ENCODE peak calls at places on chromosomes 11 and 22, in seven cellular contexts. One of them, this sample, is unnamed.
A peak's percentile ranks its signal among the peaks of the same experiment; 100 is the strongest.

GRCh38 chr22:38706885-38707180 is 1.1 kb downstream of the GTPBP1 start:
- DNase-seq in HCT116: no peak
- DNase-seq in Panc1: no peak
- DNase-seq in suprapubic skin: no peak
- DNase-seq in ovary: no peak
- DNase-seq in naive thymus-derived CD4-positive, alpha-beta T cell: no peak
- DNase-seq in left lung: no peak
- DNase-seq in this sample: no peak

GRCh38 chr11:64255135-64256128 is 4.1 kb downstream of the PLCB3 start:
- DNase-seq in suprapubic skin: no peak
- DNase-seq in Panc1: no peak
- DNase-seq in naive thymus-derived CD4-positive, alpha-beta T cell: no peak
- DNase-seq in HCT116: no peak
- DNase-seq in left lung: no peak
- DNase-seq in ovary: no peak
- DNase-seq in this sample: no peak

GRCh38 chr11:10388574-10388973 is 66.5 kb upstream of the AMPD3 start:
- DNase-seq in suprapubic skin: no peak
- DNase-seq in Panc1: no peak
- DNase-seq in naive thymus-derived CD4-positive, alpha-beta T cell: no peak
- DNase-seq in ovary: no peak
- DNase-seq in left lung: no peak
- DNase-seq in HCT116: no peak
- DNase-seq in this sample: no peak

GRCh38 chr11:34749666-34750659 is 129.1 kb downstream of the EHF start:
- DNase-seq in suprapubic skin: peak; percentile 89
- DNase-seq in naive thymus-derived CD4-positive, alpha-beta T cell: no peak
- DNase-seq in Panc1: no peak
- DNase-seq in left lung: peak; percentile 72
- DNase-seq in HCT116: no peak
- DNase-seq in ovary: no peak
- DNase-seq in this sample: no peak

GRCh38 chr11:2443881-2444300 is 423 bp downstream of the TRPM5 start:
- DNase-seq in Panc1: no peak
- DNase-seq in left lung: peak; percentile 35
- DNase-seq in ovary: no peak
- DNase-seq in naive thymus-derived CD4-positive, alpha-beta T cell: no peak
- DNase-seq in HCT116: no peak
- DNase-seq in suprapubic skin: peak; percentile 53
- DNase-seq in this sample: peak; percentile 9

GRCh38 chr11:3189193-3189843 is 24.2 kb upstream of the OSBPL5 start:
- DNase-seq in naive thymus-derived CD4-positive, alpha-beta T cell: no peak
- DNase-seq in Panc1: no peak
- DNase-seq in suprapubic skin: no peak
- DNase-seq in ovary: no peak
- DNase-seq in HCT116: no peak
- DNase-seq in left lung: no peak
- DNase-seq in this sample: no peak

GRCh38 chr11:119423459-119424254 is 685 bp upstream of the THY1 start:
- DNase-seq in naive thymus-derived CD4-positive, alpha-beta T cell: no peak
- DNase-seq in left lung: no peak
- DNase-seq in HCT116: no peak
- DNase-seq in ovary: no peak
- DNase-seq in suprapubic skin: no peak
- DNase-seq in Panc1: no peak
- DNase-seq in this sample: no peak

GRCh38 chr11:7664867-7665266 is 8.4 kb downstream of the CYB5R2 start:
- DNase-seq in Panc1: no peak
- DNase-seq in ovary: no peak
- DNase-seq in suprapubic skin: no peak
- DNase-seq in naive thymus-derived CD4-positive, alpha-beta T cell: no peak
- DNase-seq in left lung: no peak
- DNase-seq in HCT116: no peak
- DNase-seq in this sample: no peak

GRCh38 chr11:74970852-74971395 is 17.8 kb upstream of the NEU3 start:
- DNase-seq in HCT116: no peak
- DNase-seq in Panc1: no peak
- DNase-seq in naive thymus-derived CD4-positive, alpha-beta T cell: no peak
- DNase-seq in suprapubic skin: no peak
- DNase-seq in ovary: no peak
- DNase-seq in left lung: no peak
- DNase-seq in this sample: no peak

GRCh38 chr11:62607729-62608128 is 4.8 kb downstream of the EML3 start:
- DNase-seq in naive thymus-derived CD4-positive, alpha-beta T cell: no peak
- DNase-seq in HCT116: no peak
- DNase-seq in Panc1: no peak
- DNase-seq in ovary: no peak
- DNase-seq in left lung: no peak
- DNase-seq in suprapubic skin: no peak
- DNase-seq in this sample: no peak

GRCh38 chr22:42978453-42979103 is 36.4 kb downstream of the PACSIN2 start:
- DNase-seq in Panc1: no peak
- DNase-seq in suprapubic skin: peak; percentile 58
- DNase-seq in HCT116: no peak
- DNase-seq in ovary: no peak
- DNase-seq in left lung: no peak
- DNase-seq in naive thymus-derived CD4-positive, alpha-beta T cell: no peak
- DNase-seq in this sample: no peak

GRCh38 chr22:31020334-31020733 is 51.3 kb downstream of the TUG1 start:
- DNase-seq in Panc1: no peak
- DNase-seq in HCT116: no peak
- DNase-seq in ovary: no peak
- DNase-seq in suprapubic skin: no peak
- DNase-seq in naive thymus-derived CD4-positive, alpha-beta T cell: no peak
- DNase-seq in left lung: no peak
- DNase-seq in this sample: no peak

GRCh38 chr11:2898366-2899079 is 12.9 kb upstream of the CDKN1C start:
- DNase-seq in suprapubic skin: no peak
- DNase-seq in Panc1: no peak
- DNase-seq in ovary: no peak
- DNase-seq in naive thymus-derived CD4-positive, alpha-beta T cell: no peak
- DNase-seq in HCT116: no peak
- DNase-seq in left lung: peak; percentile 90
- DNase-seq in this sample: peak; percentile 28

GRCh38 chr11:44057340-44057739 is 8.7 kb upstream of the ACCS start:
- DNase-seq in naive thymus-derived CD4-positive, alpha-beta T cell: no peak
- DNase-seq in Panc1: no peak
- DNase-seq in HCT116: no peak
- DNase-seq in ovary: no peak
- DNase-seq in suprapubic skin: no peak
- DNase-seq in left lung: no peak
- DNase-seq in this sample: no peak

GRCh38 chr11:47143322-47143721 is 33.4 kb downstream of the ARFGAP2 start:
- DNase-seq in ovary: no peak
- DNase-seq in HCT116: no peak
- DNase-seq in suprapubic skin: no peak
- DNase-seq in left lung: no peak
- DNase-seq in naive thymus-derived CD4-positive, alpha-beta T cell: no peak
- DNase-seq in Panc1: no peak
- DNase-seq in this sample: no peak

GRCh38 chr22:46622081-46622521 is 1.9 kb downstream of the GRAMD4 start:
- DNase-seq in Panc1: no peak
- DNase-seq in naive thymus-derived CD4-positive, alpha-beta T cell: no peak
- DNase-seq in ovary: no peak
- DNase-seq in HCT116: no peak
- DNase-seq in left lung: peak; percentile 74
- DNase-seq in suprapubic skin: no peak
- DNase-seq in this sample: no peak

GRCh38 chr11:120231963-120232362 is 8.0 kb upstream of the POU2F3 start:
- DNase-seq in ovary: no peak
- DNase-seq in naive thymus-derived CD4-positive, alpha-beta T cell: no peak
- DNase-seq in Panc1: no peak
- DNase-seq in HCT116: no peak
- DNase-seq in left lung: no peak
- DNase-seq in suprapubic skin: no peak
- DNase-seq in this sample: no peak

DNA sequence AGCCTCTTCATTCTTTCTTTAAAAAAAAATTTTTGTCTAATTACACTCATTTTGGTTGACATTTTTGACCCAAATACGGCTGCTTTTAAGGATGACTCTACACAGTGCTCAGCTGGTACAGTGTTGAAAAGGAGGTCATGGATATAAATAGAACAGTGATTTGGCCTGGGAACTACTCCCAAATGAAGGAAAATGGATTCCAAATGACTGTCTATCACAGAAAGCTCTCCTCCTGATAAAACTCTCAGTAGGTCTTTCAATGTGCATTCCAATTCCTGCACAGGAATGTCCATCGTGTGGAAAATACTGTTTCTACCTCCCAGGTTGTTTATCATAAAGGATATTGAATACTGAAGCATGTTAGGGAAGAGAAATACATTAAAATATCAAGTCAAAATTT is 232.0 kb downstream of the GUCY1A2 start:
- DNase-seq in ovary: no peak
- DNase-seq in HCT116: no peak
- DNase-seq in naive thymus-derived CD4-positive, alpha-beta T cell: no peak
- DNase-seq in suprapubic skin: no peak
- DNase-seq in Panc1: no peak
- DNase-seq in left lung: no peak
- DNase-seq in this sample: no peak
- H3K9me3 ChIP-seq in ovary: no peaks in the 10 kb centered on the region
- H3K9me3 ChIP-seq in HCT116: no peaks in the 10 kb centered on the region
- H3K9me3 ChIP-seq in naive thymus-derived CD4-positive, alpha-beta T cell: no peaks in the 10 kb centered on the region
- H3K9me3 ChIP-seq in suprapubic skin: no peaks in the 10 kb centered on the region
- H3K9me3 ChIP-seq in Panc1: no peaks in the 10 kb centered on the region
- H3K9me3 ChIP-seq in left lung: peaks cover 20% of the 10 kb centered on the region
- H3K9me3 ChIP-seq in this sample: no peaks in the 10 kb centered on the region

GRCh38 chr11:127677813-127678212 is 677.2 kb upstream of the KIRREL3 start:
- DNase-seq in Panc1: no peak
- DNase-seq in naive thymus-derived CD4-positive, alpha-beta T cell: no peak
- DNase-seq in ovary: no peak
- DNase-seq in HCT116: no peak
- DNase-seq in left lung: no peak
- DNase-seq in suprapubic skin: no peak
- DNase-seq in this sample: no peak
- H3K9me3 ChIP-seq in Panc1: no peaks in the 10 kb centered on the region
- H3K9me3 ChIP-seq in naive thymus-derived CD4-positive, alpha-beta T cell: no peaks in the 10 kb centered on the region
- H3K9me3 ChIP-seq in ovary: no peaks in the 10 kb centered on the region
- H3K9me3 ChIP-seq in HCT116: peaks cover 31% of the 10 kb centered on the region
- H3K9me3 ChIP-seq in left lung: no peaks in the 10 kb centered on the region
- H3K9me3 ChIP-seq in suprapubic skin: no peaks in the 10 kb centered on the region
- H3K9me3 ChIP-seq in this sample: no peaks in the 10 kb centered on the region

DNA sequence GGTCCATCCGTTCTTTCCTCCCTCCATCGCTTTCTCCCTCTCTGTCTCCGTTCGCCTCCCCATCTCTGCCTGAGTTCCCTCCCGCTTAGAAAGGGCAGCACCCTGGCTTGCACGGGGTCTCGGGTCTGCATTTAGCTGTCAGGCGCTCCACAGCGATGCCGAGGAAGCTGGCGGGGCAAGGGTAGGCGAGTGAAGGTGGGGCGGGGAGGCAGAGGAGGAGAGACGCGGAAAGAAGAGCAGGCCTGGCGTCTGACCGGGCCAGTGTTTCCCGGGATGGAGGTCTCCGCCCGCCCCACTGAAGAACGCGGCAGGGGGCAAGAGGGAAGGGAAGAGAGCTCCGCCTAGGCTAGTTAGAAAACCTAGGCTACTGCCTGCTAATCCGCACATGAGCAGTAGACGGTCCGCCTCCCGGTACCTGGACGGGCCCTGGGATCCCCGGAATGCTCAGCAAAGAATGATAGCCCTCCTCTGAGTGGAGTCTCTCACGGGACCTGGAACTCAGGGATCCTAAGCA is 3922.5 kb upstream of the OR11H1 start:
- DNase-seq in left lung: no peak
- DNase-seq in suprapubic skin: no peak
- DNase-seq in Panc1: no peak
- DNase-seq in naive thymus-derived CD4-positive, alpha-beta T cell: no peak
- DNase-seq in HCT116: no peak
- DNase-seq in ovary: no peak
- DNase-seq in this sample: no peak
- H3K9me3 ChIP-seq in left lung: peaks cover 81% of the 10 kb centered on the region
- H3K9me3 ChIP-seq in suprapubic skin: peaks cover 47% of the 10 kb centered on the region
- H3K9me3 ChIP-seq in Panc1: no peaks in the 10 kb centered on the region
- H3K9me3 ChIP-seq in naive thymus-derived CD4-positive, alpha-beta T cell: no peaks in the 10 kb centered on the region
- H3K9me3 ChIP-seq in HCT116: peaks cover 20% of the 10 kb centered on the region
- H3K9me3 ChIP-seq in ovary: no peaks in the 10 kb centered on the region
- H3K9me3 ChIP-seq in this sample: no peaks in the 10 kb centered on the region

GRCh38 chr22:48972979-48973693 is 854.5 kb downstream of the BRD1 start:
- DNase-seq in HCT116: no peak
- DNase-seq in left lung: no peak
- DNase-seq in naive thymus-derived CD4-positive, alpha-beta T cell: no peak
- DNase-seq in ovary: no peak
- DNase-seq in Panc1: no peak
- DNase-seq in suprapubic skin: no peak
- DNase-seq in this sample: no peak
- H3K9me3 ChIP-seq in HCT116: no peaks in the 10 kb centered on the region
- H3K9me3 ChIP-seq in left lung: no peaks in the 10 kb centered on the region
- H3K9me3 ChIP-seq in naive thymus-derived CD4-positive, alpha-beta T cell: no peaks in the 10 kb centered on the region
- H3K9me3 ChIP-seq in ovary: no peaks in the 10 kb centered on the region
- H3K9me3 ChIP-seq in Panc1: no peaks in the 10 kb centered on the region
- H3K9me3 ChIP-seq in suprapubic skin: no peaks in the 10 kb centered on the region
- H3K9me3 ChIP-seq in this sample: no peaks in the 10 kb centered on the region

GRCh38 chr11:111696556-111696955 is 69.6 kb downstream of the PPP2R1B start:
- DNase-seq in naive thymus-derived CD4-positive, alpha-beta T cell: no peak
- DNase-seq in HCT116: no peak
- DNase-seq in suprapubic skin: no peak
- DNase-seq in Panc1: no peak
- DNase-seq in ovary: no peak
- DNase-seq in left lung: no peak
- DNase-seq in this sample: no peak
- H3K9me3 ChIP-seq in naive thymus-derived CD4-positive, alpha-beta T cell: no peaks in the 10 kb centered on the region
- H3K9me3 ChIP-seq in HCT116: no peaks in the 10 kb centered on the region
- H3K9me3 ChIP-seq in suprapubic skin: no peaks in the 10 kb centered on the region
- H3K9me3 ChIP-seq in Panc1: no peaks in the 10 kb centered on the region
- H3K9me3 ChIP-seq in ovary: no peaks in the 10 kb centered on the region
- H3K9me3 ChIP-seq in left lung: no peaks in the 10 kb centered on the region
- H3K9me3 ChIP-seq in this sample: no peaks in the 10 kb centered on the region

GRCh38 chr11:116871248-116871647 is 33.8 kb upstream of the APOA1 start:
- DNase-seq in suprapubic skin: no peak
- DNase-seq in HCT116: no peak
- DNase-seq in Panc1: no peak
- DNase-seq in naive thymus-derived CD4-positive, alpha-beta T cell: no peak
- DNase-seq in left lung: no peak
- DNase-seq in ovary: no peak
- DNase-seq in this sample: no peak
- H3K9me3 ChIP-seq in suprapubic skin: no peaks in the 10 kb centered on the region
- H3K9me3 ChIP-seq in HCT116: no peaks in the 10 kb centered on the region
- H3K9me3 ChIP-seq in Panc1: no peaks in the 10 kb centered on the region
- H3K9me3 ChIP-seq in naive thymus-derived CD4-positive, alpha-beta T cell: no peaks in the 10 kb centered on the region
- H3K9me3 ChIP-seq in left lung: no peaks in the 10 kb centered on the region
- H3K9me3 ChIP-seq in ovary: no peaks in the 10 kb centered on the region
- H3K9me3 ChIP-seq in this sample: no peaks in the 10 kb centered on the region

DNA sequence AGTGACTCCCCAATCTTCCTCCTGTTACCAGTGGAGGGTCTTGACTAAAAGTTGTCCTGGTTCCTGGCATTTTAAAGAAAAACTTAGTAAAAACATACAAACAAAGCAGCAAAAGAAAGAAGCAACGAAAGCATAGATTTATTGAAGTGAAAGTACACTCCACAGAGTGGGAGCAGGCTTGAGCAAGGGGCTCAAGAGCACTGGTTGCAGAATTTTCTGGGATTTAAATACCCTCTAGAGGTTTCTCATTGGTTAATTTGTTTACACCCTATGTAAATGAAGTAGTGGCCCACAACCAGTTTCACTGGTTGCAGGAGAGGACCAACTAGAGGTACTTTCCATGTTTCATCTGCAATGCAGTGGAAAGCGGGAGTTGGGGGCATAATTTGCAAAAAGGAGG is 10.7 kb downstream of the FAM111B start:
- DNase-seq in ovary: no peak
- DNase-seq in suprapubic skin: no peak
- DNase-seq in HCT116: no peak
- DNase-seq in naive thymus-derived CD4-positive, alpha-beta T cell: no peak
- DNase-seq in Panc1: no peak
- DNase-seq in left lung: no peak
- DNase-seq in this sample: no peak
- H3K9me3 ChIP-seq in ovary: no peaks in the 10 kb centered on the region
- H3K9me3 ChIP-seq in suprapubic skin: peaks cover 4% of the 10 kb centered on the region
- H3K9me3 ChIP-seq in HCT116: no peaks in the 10 kb centered on the region
- H3K9me3 ChIP-seq in naive thymus-derived CD4-positive, alpha-beta T cell: no peaks in the 10 kb centered on the region
- H3K9me3 ChIP-seq in Panc1: peaks cover 13% of the 10 kb centered on the region
- H3K9me3 ChIP-seq in left lung: peaks cover 27% of the 10 kb centered on the region
- H3K9me3 ChIP-seq in this sample: peaks cover 3% of the 10 kb centered on the region

This sample was measured in T-helper 17 cell.